ENCODE peak calls at places on chromosomes 13 and 19, in six cellular contexts. B is suprapubic skin, M is IMR-90, W is heart left ventricle, U is Caco-2, C is neural progenitor cell. X is an unnamed sample. For H3K9me3 and H3K27me3, the result is how much of the 10 kb centered on the place peaks cover.

GRCh38 chr19:16259385-16260159 is 61.9 kb downstream of the AP1M1 start:
- DNase-seq in B (no peak), M (no peak), W (no peak), U (no peak), C (no peak), X (no peak)

GRCh38 chr19:11251217-11251616 is 11.1 kb downstream of the DOCK6 start:
- DNase-seq in B (no peak), M (no peak), W (no peak), U (no peak), C (no peak), X (no peak)

GRCh38 chr13:38372818-38373217 is 23.2 kb downstream of the UFM1 start:
- DNase-seq in B (no peak), M (no peak), W (no peak), U (peak), C (no peak), X (no peak)

GRCh38 chr13:76832258-76832988 is 53.8 kb downstream of the KCTD12 start:
- DNase-seq in B (no peak), M (no peak), W (no peak), U (no peak), C (no peak), X (no peak)

GRCh38 chr19:14073925-14074838 is 1.6 kb downstream of the MISP3 start:
- DNase-seq in B (no peak), M (peak), W (no peak), U (peak), C (no peak), X (peak)

GRCh38 chr19:55175117-55175867 is 4.8 kb downstream of the SYT5 start:
- DNase-seq in B (no peak), M (no peak), W (no peak), U (no peak), C (no peak), X (no peak)

GRCh38 chr19:48321622-48322591 is 3.4 kb upstream of the EMP3 start:
- DNase-seq in B (peak), M (peak), W (peak), U (peak), C (peak), X (peak)

GRCh38 chr19:1168877-1169791 is 4.9 kb downstream of the SBNO2 start:
- DNase-seq in B (peak), M (peak), W (no peak), U (no peak), C (no peak), X (peak)

GRCh38 chr13:112617754-112618375 is 29.9 kb upstream of the TUBGCP3 start:
- DNase-seq in B (no peak), M (no peak), W (no peak), U (no peak), C (no peak), X (no peak)
- H3K9me3 ChIP-seq in B (under half), M (under half), W (under half), U (under half), C (under half), X (under half)

DNA sequence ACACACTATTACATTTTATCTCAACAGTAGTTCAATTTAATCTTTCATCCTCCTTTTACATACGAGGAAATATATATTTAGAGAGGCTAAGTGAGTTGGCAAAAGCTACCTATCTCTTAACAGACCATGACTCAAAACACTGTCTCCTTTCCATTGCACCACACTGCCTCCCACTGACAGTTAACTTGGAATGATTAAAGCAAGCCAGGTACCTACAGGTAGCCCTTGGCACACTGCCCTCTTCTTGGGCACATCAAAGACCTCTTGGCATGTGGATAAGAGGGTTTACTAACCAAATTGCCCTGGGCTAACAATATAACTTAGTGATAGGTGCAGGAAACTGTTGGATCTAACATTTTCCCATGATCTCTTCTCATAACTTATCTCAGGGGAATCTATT is 1.9 kb downstream of the ABHD13 start:
- DNase-seq in B (no peak), M (no peak), W (no peak), U (no peak), C (no peak), X (no peak)
- H3K4me3 ChIP-seq in B (no peak), M (no peak), W (peak), U (no peak), C (no peak), X (no peak)

GRCh38 chr19:3785464-3785937 is 680 bp downstream of the MATK start:
- DNase-seq in B (no peak), M (no peak), W (no peak), U (no peak), C (peak), X (no peak)
- H3K27me3 ChIP-seq in B (half or more), M (under half), W (under half), U (under half), C (half or more), X (under half)

GRCh38 chr19:12527034-12527836 is 24.0 kb downstream of the ZNF564 start:
- DNase-seq in B (no peak), M (peak), W (no peak), U (peak), C (peak), X (no peak)

GRCh38 chr19:12526542-12526941 is 24.7 kb downstream of the ZNF564 start:
- DNase-seq in B (no peak), M (no peak), W (no peak), U (no peak), C (no peak), X (no peak)

GRCh38 chr19:12521996-12522395 is 29.3 kb downstream of the ZNF564 start:
- DNase-seq in B (no peak), M (no peak), W (no peak), U (no peak), C (no peak), X (no peak)
- H3K9me3 ChIP-seq in B (half or more), M (half or more), W (half or more), U (under half), C (under half), X (half or more)

GRCh38 chr19:39155741-39156140 is 30.2 kb downstream of the PAK4 start:
- DNase-seq in B (no peak), M (no peak), W (no peak), U (no peak), C (no peak), X (no peak)
- H3K4me3 ChIP-seq in B (no peak), M (no peak), W (no peak), U (no peak), C (no peak), X (no peak)

X was measured in MG63.